ENCODE peak calls at places on chromosomes 16 and 17, in seven cellular contexts. M is lung, L is heart left ventricle, E is PC-3, H is ovary, B is AG04450, Z is SK-N-SH. C is an unnamed sample.

GRCh38 chr16:66735891-66736290 is 15.5 kb downstream of the DYNC1LI2 start:
- DNase-seq in M (no peak), L (no peak), E (peak; percentile 82), H (no peak), B (no peak), Z (no peak), C (no peak)

GRCh38 chr17:51119415-51120356 is 982 bp downstream of the SPAG9 start:
- DNase-seq in M (peak; percentile 45), L (no peak), E (peak; percentile 58), H (no peak), B (no peak), Z (peak; percentile 24), C (peak; percentile 30)

GRCh38 chr16:78684655-78685400 is 585.4 kb downstream of the WWOX start:
- DNase-seq in M (no peak), L (peak; percentile 81), E (no peak), H (no peak), B (no peak), Z (no peak), C (no peak)

GRCh38 chr16:67177743-67178699 is 5.7 kb downstream of the MATCAP1 start:
- DNase-seq in M (peak; percentile 83), L (peak; percentile 70), E (peak; percentile 86), H (peak; percentile 74), B (no peak), Z (peak; percentile 88), C (peak; percentile 51)

GRCh38 chr16:85970712-85971220 is 71.8 kb downstream of the IRF8 start:
- DNase-seq in M (no peak), L (no peak), E (peak; percentile 25), H (no peak), B (no peak), Z (no peak), C (no peak)

GRCh38 chr16:87160752-87161337 is 156.3 kb downstream of the C16orf95 start:
- DNase-seq in M (no peak), L (no peak), E (peak; percentile 50), H (no peak), B (no peak), Z (no peak), C (no peak)

GRCh38 chr17:75400326-75400939 is 5.0 kb downstream of the GRB2 start:
- DNase-seq in M (no peak), L (no peak), E (no peak), H (no peak), B (no peak), Z (no peak), C (no peak)

GRCh38 chr17:28538296-28538895 is 14.0 kb downstream of the UNC119 start:
- DNase-seq in M (no peak), L (no peak), E (no peak), H (no peak), B (no peak), Z (no peak), C (no peak)

GRCh38 chr17:1294157-1294717 is 14.8 kb downstream of the TRARG1 start:
- DNase-seq in M (no peak), L (no peak), E (no peak), H (no peak), B (no peak), Z (no peak), C (peak; percentile 68)

GRCh38 chr16:74577882-74578366 is 29.0 kb downstream of the GLG1 start:
- DNase-seq in M (no peak), L (no peak), E (peak; percentile 75), H (no peak), B (peak; percentile 34), Z (no peak), C (no peak)

GRCh38 chr17:44396946-44397345 is 7.5 kb upstream of the ITGA2B start:
- DNase-seq in M (no peak), L (no peak), E (no peak), H (no peak), B (no peak), Z (no peak), C (no peak)

GRCh38 chr16:47834485-47835024 is 321.2 kb downstream of the ABCC12 start:
- DNase-seq in M (no peak), L (no peak), E (no peak), H (no peak), B (no peak), Z (no peak), C (no peak)

GRCh38 chr16:47833771-47834170 is 322.0 kb downstream of the ABCC12 start:
- DNase-seq in M (no peak), L (no peak), E (no peak), H (no peak), B (no peak), Z (no peak), C (no peak)
- H3K9me3 ChIP-seq in M (peaks cover 14% of the 10 kb centered on the region), L (peaks cover 44% of the 10 kb centered on the region), E (no peaks in the 10 kb centered on the region), H (peaks cover 5% of the 10 kb centered on the region), B (peaks cover 4% of the 10 kb centered on the region), Z (no peaks in the 10 kb centered on the region), C (no peaks in the 10 kb centered on the region)

GRCh38 chr16:3289998-3290673 is 6.8 kb downstream of the ZNF263 start:
- DNase-seq in M (no peak), L (no peak), E (no peak), H (no peak), B (no peak), Z (no peak), C (no peak)

GRCh38 chr16:3292604-3293003 is 9.3 kb downstream of the ZNF263 start:
- DNase-seq in M (no peak), L (no peak), E (peak; percentile 20), H (no peak), B (no peak), Z (no peak), C (no peak)

GRCh38 chr16:3295783-3296182 is 9.4 kb downstream of the TIGD7 start:
- DNase-seq in M (no peak), L (no peak), E (no peak), H (no peak), B (no peak), Z (no peak), C (no peak)

GRCh38 chr16:3295209-3295608 is 10.0 kb downstream of the TIGD7 start:
- DNase-seq in M (no peak), L (peak; percentile 23), E (no peak), H (no peak), B (no peak), Z (no peak), C (no peak)
- H3K9me3 ChIP-seq in M (no peaks in the 10 kb centered on the region), L (peaks cover 93% of the 10 kb centered on the region), E (peaks cover 3% of the 10 kb centered on the region), H (peaks cover 30% of the 10 kb centered on the region), B (peaks cover 70% of the 10 kb centered on the region), Z (peaks cover 3% of the 10 kb centered on the region), C (peaks cover 19% of the 10 kb centered on the region)

DNA sequence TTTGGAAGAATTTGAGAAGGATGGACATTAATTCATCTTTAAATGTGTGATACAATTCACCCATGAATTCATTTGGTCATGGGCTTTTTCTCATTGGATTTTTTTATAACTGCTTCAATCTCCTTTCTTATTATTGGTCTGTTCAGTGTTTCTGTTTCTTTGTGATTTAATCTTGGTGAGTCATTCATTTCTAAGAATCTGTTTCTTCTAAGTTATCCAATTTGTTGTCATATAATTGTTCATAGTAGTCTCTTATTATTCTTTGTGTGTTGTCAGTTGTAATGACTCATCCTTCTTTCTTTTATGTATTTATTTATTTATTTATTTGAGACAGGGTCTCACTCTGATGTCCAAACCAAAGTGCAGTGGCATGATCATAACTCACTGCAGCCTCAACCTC is 146.1 kb upstream of the ZNF267 start:
- DNase-seq in M (no peak), L (no peak), E (no peak), H (no peak), B (no peak), Z (no peak), C (no peak)
- H3K9me3 ChIP-seq in M (peaks cover 5% of the 10 kb centered on the region), L (peaks cover 27% of the 10 kb centered on the region), E (no peaks in the 10 kb centered on the region), H (peaks cover 4% of the 10 kb centered on the region), B (peaks cover 7% of the 10 kb centered on the region), Z (peaks cover 19% of the 10 kb centered on the region), C (peaks cover 3% of the 10 kb centered on the region)

DNA sequence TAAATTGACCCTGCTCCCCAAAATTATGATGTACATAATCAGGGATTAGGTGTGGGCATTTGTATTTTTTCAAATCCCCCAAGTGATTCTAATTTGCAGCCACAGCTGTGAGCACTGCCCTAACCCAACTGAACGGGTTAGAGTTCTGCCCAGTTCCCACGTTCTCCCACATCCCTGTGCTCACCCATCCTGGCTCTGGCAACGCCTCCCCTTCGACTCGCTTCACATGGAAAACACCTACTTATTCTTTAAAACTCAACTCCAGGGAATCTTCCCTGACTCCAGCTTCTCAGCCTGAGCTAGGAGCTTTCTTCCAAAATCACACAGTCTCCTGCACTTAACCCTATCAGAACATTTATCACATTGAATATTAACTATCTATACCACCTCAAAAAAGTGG is 17.6 kb upstream of the C16orf82 start:
- DNase-seq in M (no peak), L (no peak), E (no peak), H (no peak), B (no peak), Z (no peak), C (no peak)
- H3K9me3 ChIP-seq in M (peaks cover 3% of the 10 kb centered on the region), L (no peaks in the 10 kb centered on the region), E (no peaks in the 10 kb centered on the region), H (no peaks in the 10 kb centered on the region), B (no peaks in the 10 kb centered on the region), Z (no peaks in the 10 kb centered on the region), C (no peaks in the 10 kb centered on the region)

GRCh38 chr16:35363510-35363909 is 1904.1 kb downstream of the TP53TG3F start:
- DNase-seq in M (no peak), L (no peak), E (no peak), H (no peak), B (no peak), Z (no peak), C (no peak)
- H3K9me3 ChIP-seq in M (no peaks in the 10 kb centered on the region), L (no peaks in the 10 kb centered on the region), E (no peaks in the 10 kb centered on the region), H (no peaks in the 10 kb centered on the region), B (peaks cover 23% of the 10 kb centered on the region), Z (no peaks in the 10 kb centered on the region), C (peaks cover 2% of the 10 kb centered on the region)

GRCh38 chr16:35200662-35201061 is 1741.2 kb downstream of the TP53TG3F start:
- DNase-seq in M (no peak), L (no peak), E (no peak), H (no peak), B (no peak), Z (no peak), C (no peak)
- H3K9me3 ChIP-seq in M (no peaks in the 10 kb centered on the region), L (no peaks in the 10 kb centered on the region), E (no peaks in the 10 kb centered on the region), H (no peaks in the 10 kb centered on the region), B (peaks cover 58% of the 10 kb centered on the region), Z (no peaks in the 10 kb centered on the region), C (peaks cover 3% of the 10 kb centered on the region)